ENCODE peak calls at places on chromosomes 2 and 18, in four cellular contexts. I is upper lobe of right lung, N is HFFc6, R is Calu3. J is an unnamed sample.

GRCh38 chr2:152506843-152507242 is 171.9 kb downstream of the FMNL2 start:
- DNase-seq in I (no peak), N (peak), R (peak), J (no peak)

GRCh38 chr2:228072669-228073068 is 108.8 kb downstream of the SPHKAP start:
- DNase-seq in I (no peak), N (no peak), R (no peak), J (no peak)

GRCh38 chr18:69400253-69400975 is at the start of gene DOK6:
- DNase-seq in I (peak), N (no peak), R (no peak), J (peak)

GRCh38 chr2:54838585-54839035 is 115.1 kb downstream of the EML6 start:
- DNase-seq in I (no peak), N (peak), R (peak), J (peak)

GRCh38 chr18:331231-331771 is 63.5 kb upstream of the THOC1 start:
- DNase-seq in I (no peak), N (no peak), R (no peak), J (no peak)

GRCh38 chr2:235827585-235827992 is 333.7 kb downstream of the AGAP1 start:
- DNase-seq in I (no peak), N (no peak), R (peak), J (no peak)

GRCh38 chr2:149902104-149902503 is 314.5 kb upstream of the MMADHC start:
- DNase-seq in I (no peak), N (no peak), R (no peak), J (no peak)

GRCh38 chr2:28563869-28564268 is 68.0 kb downstream of the PLB1 start:
- DNase-seq in I (peak), N (no peak), R (no peak), J (no peak)

GRCh38 chr2:172438064-172438421 is 10.7 kb downstream of the ITGA6 start:
- DNase-seq in I (no peak), N (no peak), R (peak), J (no peak)

GRCh38 chr2:159904127-159904564 is 106.1 kb upstream of the CD302 start:
- DNase-seq in I (peak), N (no peak), R (peak), J (no peak)

GRCh38 chr2:39188958-39189499 is 54.7 kb downstream of the CDKL4 start:
- DNase-seq in I (no peak), N (no peak), R (no peak), J (no peak)

GRCh38 chr2:236794074-236794473 is 224.4 kb downstream of the ACKR3 start:
- DNase-seq in I (no peak), N (no peak), R (no peak), J (no peak)

GRCh38 chr2:200616193-200616592 is 30.4 kb downstream of the AOX1 start:
- DNase-seq in I (no peak), N (peak), R (no peak), J (no peak)

GRCh38 chr2:230326453-230327417 is at the start of gene SP140L:
- DNase-seq in I (peak), N (peak), R (peak), J (no peak)

GRCh38 chr2:54687595-54688152 is 35.8 kb upstream of the EML6 start:
- DNase-seq in I (no peak), N (no peak), R (no peak), J (no peak)

GRCh38 chr2:234632527-234633391 is 135.9 kb upstream of the ARL4C start:
- DNase-seq in I (no peak), N (peak), R (no peak), J (no peak)

GRCh38 chr18:69757733-69758132 is 189.9 kb downstream of the CD226 start:
- DNase-seq in I (no peak), N (no peak), R (no peak), J (no peak)

GRCh38 chr18:67672719-67673118 is 156.2 kb upstream of the DSEL start:
- DNase-seq in I (no peak), N (no peak), R (no peak), J (no peak)

GRCh38 chr2:72109904-72110303 is 37.8 kb downstream of the CYP26B1 start:
- DNase-seq in I (no peak), N (no peak), R (no peak), J (no peak)

GRCh38 chr2:189658808-189659207 is 2.5 kb upstream of the ASNSD1 start:
- DNase-seq in I (no peak), N (no peak), R (no peak), J (no peak)

GRCh38 chr2:10030311-10030736 is 13.0 kb upstream of the KLF11 start:
- DNase-seq in I (no peak), N (no peak), R (no peak), J (no peak)

GRCh38 chr2:120794716-120795115 is 59.0 kb downstream of the GLI2 start:
- DNase-seq in I (no peak), N (peak), R (no peak), J (no peak)

GRCh38 chr2:217138284-217138683 is 278.4 kb upstream of the TNP1 start:
- DNase-seq in I (no peak), N (no peak), R (no peak), J (no peak)

GRCh38 chr2:206801417-206801772 is 36.0 kb downstream of the FASTKD2 start:
- DNase-seq in I (no peak), N (no peak), R (no peak), J (no peak)

DNA sequence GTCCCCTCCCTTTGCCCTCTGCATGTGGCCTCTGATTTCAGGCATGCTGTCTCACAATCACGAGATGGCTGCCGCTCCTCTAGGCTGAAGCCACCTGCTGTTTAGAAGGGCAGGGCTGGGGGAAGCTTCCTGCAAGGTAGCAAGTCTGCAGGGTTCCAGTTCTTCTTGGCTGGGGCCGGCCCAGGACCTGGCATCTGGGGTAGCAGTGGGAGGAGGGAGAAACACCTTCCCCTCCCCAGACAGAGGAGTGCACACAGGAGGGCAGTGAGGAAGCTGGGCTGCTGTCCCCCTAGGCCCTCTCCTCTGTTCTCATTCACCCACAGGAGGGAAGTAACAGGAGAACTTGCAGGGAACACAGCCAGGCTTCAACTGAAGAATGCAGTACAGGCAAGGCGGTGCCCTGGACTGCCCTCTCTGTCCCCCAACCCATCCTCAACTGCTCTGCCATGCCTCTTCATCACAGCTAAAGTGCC is 345.9 kb upstream of the HS6ST1 start:
- DNase-seq in I (no peak), N (no peak), R (no peak), J (no peak)
- TF ChIP-seq CTCF in I (no peak), N (no peak), R (no peak), J (no peak)

GRCh38 chr2:3462493-3463104 is 56.7 kb downstream of the ADI1 start:
- DNase-seq in I (no peak), N (no peak), R (no peak), J (no peak)
- TF ChIP-seq CTCF in I (peak), N (peak), R (no peak), J (peak)

GRCh38 chr2:196718796-196719564 is 79.5 kb downstream of the CCDC150 start:
- DNase-seq in I (no peak), N (peak), R (peak), J (no peak)
- TF ChIP-seq CTCF in I (no peak), N (peak), R (no peak), J (no peak)

GRCh38 chr2:30686000-30686399 is 121.2 kb downstream of the CAPN13 start:
- DNase-seq in I (no peak), N (no peak), R (no peak), J (no peak)
- TF ChIP-seq CTCF in I (peak), N (peak), R (no peak), J (no peak)

GRCh38 chr2:212249451-212249850 is 289.2 kb downstream of the ERBB4 start:
- DNase-seq in I (no peak), N (no peak), R (peak), J (no peak)
- TF ChIP-seq CTCF in I (no peak), N (peak), R (no peak), J (no peak)

GRCh38 chr2:105787376-105788318 is 42.9 kb downstream of the NCK2 start:
- DNase-seq in I (no peak), N (no peak), R (no peak), J (no peak)

GRCh38 chr2:105788670-105789290 is 44.1 kb downstream of the NCK2 start:
- DNase-seq in I (no peak), N (no peak), R (no peak), J (no peak)

GRCh38 chr2:105791229-105791628 is 46.5 kb downstream of the NCK2 start:
- DNase-seq in I (no peak), N (no peak), R (no peak), J (no peak)

GRCh38 chr2:105790467-105791118 is 45.9 kb downstream of the NCK2 start:
- DNase-seq in I (no peak), N (no peak), R (peak), J (no peak)

GRCh38 chr2:105789745-105790466 is 45.2 kb downstream of the NCK2 start:
- DNase-seq in I (no peak), N (peak), R (no peak), J (no peak)
- TF ChIP-seq CTCF in I (no peak), N (peak), R (no peak), J (no peak)

DNA sequence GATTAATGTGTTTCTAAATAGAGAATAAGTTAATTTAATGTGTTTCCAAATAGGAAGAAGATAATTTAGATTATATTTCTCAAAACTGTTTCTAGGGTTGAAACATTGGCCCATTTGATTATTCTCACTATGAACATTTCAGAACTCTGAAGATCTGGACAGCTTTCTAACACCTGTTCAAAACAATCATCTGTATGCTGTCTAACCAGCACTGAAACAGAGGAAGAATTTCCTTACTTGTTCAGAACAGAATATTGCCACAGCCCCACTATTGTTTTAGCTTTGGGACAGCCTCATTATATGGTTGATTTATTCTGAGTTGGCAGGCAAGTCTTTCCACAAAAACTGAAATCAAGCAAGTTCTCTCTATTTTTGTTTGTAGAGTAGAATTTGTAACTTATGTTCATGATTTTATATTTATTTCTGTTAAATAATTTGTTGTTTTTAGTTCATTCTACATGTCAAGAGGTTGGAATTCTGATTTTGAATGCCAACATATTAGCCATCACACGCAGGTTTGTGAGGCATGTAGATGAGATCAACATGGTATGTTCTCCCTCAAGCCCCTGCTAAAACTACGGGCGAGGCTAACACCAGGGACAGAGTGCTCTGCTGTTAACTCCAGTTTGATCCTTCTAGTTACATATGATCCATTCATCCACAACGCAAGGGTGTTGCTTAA is 11.2 kb downstream of the IL18RAP start:
- DNase-seq in I (no peak), N (no peak), R (no peak), J (no peak)
- TF ChIP-seq CTCF in I (no peak), N (no peak), R (no peak), J (no peak)

GRCh38 chr2:155372969-155373368 is 674.5 kb downstream of the KCNJ3 start:
- DNase-seq in I (no peak), N (no peak), R (no peak), J (no peak)

GRCh38 chr2:155377931-155378444 is 679.5 kb downstream of the KCNJ3 start:
- DNase-seq in I (no peak), N (no peak), R (no peak), J (no peak)

GRCh38 chr2:155381446-155381845 is 683.0 kb downstream of the KCNJ3 start:
- DNase-seq in I (no peak), N (no peak), R (no peak), J (no peak)

GRCh38 chr2:155382781-155383180 is 684.3 kb downstream of the KCNJ3 start:
- DNase-seq in I (no peak), N (no peak), R (no peak), J (no peak)

GRCh38 chr2:155377178-155377780 is 678.8 kb downstream of the KCNJ3 start:
- DNase-seq in I (no peak), N (peak), R (no peak), J (no peak)
- TF ChIP-seq CTCF in I (peak), N (peak), R (peak), J (no peak)

J was measured in mesothelial cell of epicardium.